ENCODE peak calls at places on chromosomes 2 and 18, in ten cellular contexts. One of them, this sample, is unnamed. For H3K4me1, the result is how much of the 10 kb centered on the place peaks cover.

GRCh38 chr2:151290467-151290866 is 999 bp upstream of the NMI start:
- DNase-seq in SK-N-SH: no peak
- DNase-seq in right lobe of liver: no peak
- DNase-seq in adrenal gland: no peak
- DNase-seq in heart left ventricle: no peak
- DNase-seq in body of pancreas: no peak
- DNase-seq in astrocyte: no peak
- DNase-seq in upper lobe of right lung: no peak
- DNase-seq in H9: no peak
- DNase-seq in upper lobe of left lung: no peak
- DNase-seq in this sample: no peak

GRCh38 chr18:46148810-46149209 is 44.6 kb downstream of the HAUS1 start:
- DNase-seq in SK-N-SH: peak
- DNase-seq in right lobe of liver: peak
- DNase-seq in adrenal gland: peak
- DNase-seq in heart left ventricle: no peak
- DNase-seq in body of pancreas: peak
- DNase-seq in astrocyte: peak
- DNase-seq in upper lobe of right lung: no peak
- DNase-seq in H9: peak
- DNase-seq in upper lobe of left lung: no peak
- DNase-seq in this sample: peak

GRCh38 chr2:54386993-54387590 is 69.0 kb upstream of the SPTBN1 start:
- DNase-seq in SK-N-SH: no peak
- DNase-seq in right lobe of liver: no peak
- DNase-seq in adrenal gland: peak
- DNase-seq in heart left ventricle: peak
- DNase-seq in body of pancreas: peak
- DNase-seq in astrocyte: peak
- DNase-seq in upper lobe of right lung: no peak
- DNase-seq in H9: no peak
- DNase-seq in upper lobe of left lung: no peak
- DNase-seq in this sample: peak

GRCh38 chr2:165837122-165837521 is 43.1 kb upstream of the GALNT3 start:
- DNase-seq in SK-N-SH: no peak
- DNase-seq in right lobe of liver: no peak
- DNase-seq in adrenal gland: no peak
- DNase-seq in heart left ventricle: no peak
- DNase-seq in body of pancreas: no peak
- DNase-seq in astrocyte: peak
- DNase-seq in upper lobe of right lung: no peak
- DNase-seq in H9: no peak
- DNase-seq in upper lobe of left lung: no peak
- DNase-seq in this sample: no peak

GRCh38 chr2:191835539-191836350 is 11.1 kb downstream of the CAVIN2 start:
- DNase-seq in SK-N-SH: no peak
- DNase-seq in right lobe of liver: no peak
- DNase-seq in adrenal gland: no peak
- DNase-seq in heart left ventricle: no peak
- DNase-seq in body of pancreas: no peak
- DNase-seq in astrocyte: peak
- DNase-seq in upper lobe of right lung: no peak
- DNase-seq in H9: peak
- DNase-seq in upper lobe of left lung: peak
- DNase-seq in this sample: no peak

GRCh38 chr2:63698825-63699548 is 110.2 kb downstream of the MDH1 start:
- DNase-seq in SK-N-SH: peak
- DNase-seq in right lobe of liver: peak
- DNase-seq in adrenal gland: peak
- DNase-seq in heart left ventricle: peak
- DNase-seq in body of pancreas: peak
- DNase-seq in astrocyte: peak
- DNase-seq in upper lobe of right lung: no peak
- DNase-seq in H9: peak
- DNase-seq in upper lobe of left lung: no peak
- DNase-seq in this sample: peak

GRCh38 chr2:165886487-165887146 is 67.0 kb downstream of the TTC21B start:
- DNase-seq in SK-N-SH: no peak
- DNase-seq in right lobe of liver: no peak
- DNase-seq in adrenal gland: no peak
- DNase-seq in heart left ventricle: no peak
- DNase-seq in body of pancreas: no peak
- DNase-seq in astrocyte: no peak
- DNase-seq in upper lobe of right lung: no peak
- DNase-seq in H9: no peak
- DNase-seq in upper lobe of left lung: no peak
- DNase-seq in this sample: no peak

GRCh38 chr2:99803846-99804245 is 314.0 kb upstream of the REV1 start:
- DNase-seq in SK-N-SH: no peak
- DNase-seq in right lobe of liver: no peak
- DNase-seq in adrenal gland: no peak
- DNase-seq in heart left ventricle: no peak
- DNase-seq in body of pancreas: no peak
- DNase-seq in astrocyte: no peak
- DNase-seq in upper lobe of right lung: no peak
- DNase-seq in H9: no peak
- DNase-seq in upper lobe of left lung: no peak
- DNase-seq in this sample: no peak

GRCh38 chr2:200369886-200370285 is 63.4 kb downstream of the SPATS2L start:
- DNase-seq in SK-N-SH: no peak
- DNase-seq in right lobe of liver: peak
- DNase-seq in adrenal gland: no peak
- DNase-seq in heart left ventricle: no peak
- DNase-seq in body of pancreas: no peak
- DNase-seq in astrocyte: no peak
- DNase-seq in upper lobe of right lung: peak
- DNase-seq in H9: no peak
- DNase-seq in upper lobe of left lung: no peak
- DNase-seq in this sample: no peak

GRCh38 chr2:65024149-65024829 is 31.9 kb upstream of the CEP68 start:
- DNase-seq in SK-N-SH: no peak
- DNase-seq in right lobe of liver: no peak
- DNase-seq in adrenal gland: no peak
- DNase-seq in heart left ventricle: no peak
- DNase-seq in body of pancreas: no peak
- DNase-seq in astrocyte: peak
- DNase-seq in upper lobe of right lung: no peak
- DNase-seq in H9: no peak
- DNase-seq in upper lobe of left lung: no peak
- DNase-seq in this sample: no peak

GRCh38 chr2:239459581-239459980 is 58.8 kb upstream of the HDAC4 start:
- DNase-seq in SK-N-SH: no peak
- DNase-seq in right lobe of liver: peak
- DNase-seq in adrenal gland: no peak
- DNase-seq in heart left ventricle: no peak
- DNase-seq in body of pancreas: no peak
- DNase-seq in astrocyte: no peak
- DNase-seq in upper lobe of right lung: peak
- DNase-seq in H9: peak
- DNase-seq in upper lobe of left lung: no peak
- DNase-seq in this sample: no peak

GRCh38 chr2:8003462-8004075 is 678.3 kb upstream of the ID2 start:
- DNase-seq in SK-N-SH: peak
- DNase-seq in right lobe of liver: no peak
- DNase-seq in adrenal gland: peak
- DNase-seq in heart left ventricle: peak
- DNase-seq in body of pancreas: peak
- DNase-seq in astrocyte: peak
- DNase-seq in upper lobe of right lung: no peak
- DNase-seq in H9: no peak
- DNase-seq in upper lobe of left lung: peak
- DNase-seq in this sample: peak

GRCh38 chr2:234863043-234863934 is 88.5 kb upstream of the SH3BP4 start:
- DNase-seq in SK-N-SH: no peak
- DNase-seq in right lobe of liver: peak
- DNase-seq in adrenal gland: peak
- DNase-seq in heart left ventricle: peak
- DNase-seq in body of pancreas: peak
- DNase-seq in astrocyte: peak
- DNase-seq in upper lobe of right lung: no peak
- DNase-seq in H9: no peak
- DNase-seq in upper lobe of left lung: no peak
- DNase-seq in this sample: no peak

DNA sequence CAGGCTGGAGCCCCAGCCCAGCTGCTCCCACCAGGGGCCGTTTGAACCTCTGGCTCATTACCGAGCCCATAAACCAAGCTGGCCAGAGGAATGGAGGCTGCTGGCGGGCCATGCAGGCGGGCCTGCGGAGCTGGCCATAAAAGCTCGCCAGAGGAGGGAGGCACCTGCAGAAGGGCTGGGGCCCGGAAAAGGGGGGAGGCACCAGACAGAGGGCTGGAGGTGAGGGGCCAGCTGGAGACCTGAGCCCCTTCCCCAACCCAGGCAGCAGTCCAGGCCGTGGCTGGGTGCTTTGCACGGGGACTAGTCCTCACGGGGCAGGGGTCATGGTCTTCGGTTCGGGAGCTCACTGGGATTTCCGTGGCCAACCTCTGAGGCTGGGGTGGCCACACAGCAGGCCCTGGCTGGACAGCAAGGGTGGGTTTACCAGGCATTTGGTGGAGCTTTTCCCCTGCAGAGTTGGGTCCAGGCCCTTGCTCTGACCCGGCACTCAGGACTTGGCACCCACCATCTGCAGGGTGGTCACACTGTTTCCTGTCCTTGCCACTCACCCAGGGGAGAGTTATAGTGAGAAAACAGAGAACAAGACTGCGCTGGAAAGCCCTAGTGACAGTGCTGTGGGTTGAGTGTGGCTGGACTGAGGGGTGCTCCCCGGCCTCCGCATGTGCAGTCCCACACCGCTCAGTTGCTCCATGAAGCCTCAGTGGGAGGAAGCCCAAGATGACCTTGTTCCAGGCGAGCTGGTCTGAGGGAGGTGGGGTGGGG is 219.5 kb downstream of the DYSF start:
- DNase-seq in SK-N-SH: peak
- DNase-seq in right lobe of liver: peak
- DNase-seq in adrenal gland: no peak
- DNase-seq in heart left ventricle: no peak
- DNase-seq in body of pancreas: no peak
- DNase-seq in astrocyte: no peak
- DNase-seq in upper lobe of right lung: peak
- DNase-seq in H9: peak
- DNase-seq in upper lobe of left lung: no peak
- DNase-seq in this sample: peak
- H3K27ac ChIP-seq in SK-N-SH: no peak
- H3K27ac ChIP-seq in right lobe of liver: no peak
- H3K27ac ChIP-seq in adrenal gland: no peak
- H3K27ac ChIP-seq in heart left ventricle: no peak
- H3K27ac ChIP-seq in body of pancreas: no peak
- H3K27ac ChIP-seq in astrocyte: no peak
- H3K27ac ChIP-seq in upper lobe of right lung: no peak
- H3K27ac ChIP-seq in H9: no peak
- H3K27ac ChIP-seq in upper lobe of left lung: no peak
- H3K27ac ChIP-seq in this sample: no peak

GRCh38 chr2:9768388-9768787 is 74.9 kb upstream of the TAF1B start:
- DNase-seq in SK-N-SH: no peak
- DNase-seq in right lobe of liver: no peak
- DNase-seq in adrenal gland: peak
- DNase-seq in heart left ventricle: no peak
- DNase-seq in body of pancreas: peak
- DNase-seq in astrocyte: no peak
- DNase-seq in upper lobe of right lung: no peak
- DNase-seq in H9: peak
- DNase-seq in upper lobe of left lung: no peak
- DNase-seq in this sample: no peak
- TF ChIP-seq CTCF in SK-N-SH: no peak
- TF ChIP-seq CTCF in right lobe of liver: no peak
- TF ChIP-seq CTCF in adrenal gland: peak
- TF ChIP-seq CTCF in heart left ventricle: peak
- TF ChIP-seq CTCF in body of pancreas: peak
- TF ChIP-seq CTCF in astrocyte: peak
- TF ChIP-seq CTCF in upper lobe of right lung: no peak
- TF ChIP-seq CTCF in H9: peak
- TF ChIP-seq CTCF in upper lobe of left lung: no peak
- TF ChIP-seq CTCF in this sample: no peak

GRCh38 chr2:24451805-24452498 is 39.1 kb upstream of the NCOA1 start:
- DNase-seq in SK-N-SH: no peak
- DNase-seq in right lobe of liver: no peak
- DNase-seq in adrenal gland: no peak
- DNase-seq in heart left ventricle: no peak
- DNase-seq in body of pancreas: no peak
- DNase-seq in astrocyte: no peak
- DNase-seq in upper lobe of right lung: no peak
- DNase-seq in H9: no peak
- DNase-seq in upper lobe of left lung: no peak
- DNase-seq in this sample: no peak
- H3K4me1 ChIP-seq in SK-N-SH: under half
- H3K4me1 ChIP-seq in right lobe of liver: under half
- H3K4me1 ChIP-seq in adrenal gland: under half
- H3K4me1 ChIP-seq in heart left ventricle: under half
- H3K4me1 ChIP-seq in body of pancreas: under half
- H3K4me1 ChIP-seq in astrocyte: under half
- H3K4me1 ChIP-seq in upper lobe of right lung: under half
- H3K4me1 ChIP-seq in H9: under half
- H3K4me1 ChIP-seq in upper lobe of left lung: under half
- H3K4me1 ChIP-seq in this sample: under half

GRCh38 chr2:236888766-236889035 is 197.0 kb upstream of the COPS8 start:
- DNase-seq in SK-N-SH: no peak
- DNase-seq in right lobe of liver: no peak
- DNase-seq in adrenal gland: no peak
- DNase-seq in heart left ventricle: no peak
- DNase-seq in body of pancreas: no peak
- DNase-seq in astrocyte: no peak
- DNase-seq in upper lobe of right lung: no peak
- DNase-seq in H9: no peak
- DNase-seq in upper lobe of left lung: no peak
- DNase-seq in this sample: no peak

GRCh38 chr2:236887519-236887918 is 198.2 kb upstream of the COPS8 start:
- DNase-seq in SK-N-SH: no peak
- DNase-seq in right lobe of liver: no peak
- DNase-seq in adrenal gland: no peak
- DNase-seq in heart left ventricle: peak
- DNase-seq in body of pancreas: no peak
- DNase-seq in astrocyte: peak
- DNase-seq in upper lobe of right lung: no peak
- DNase-seq in H9: no peak
- DNase-seq in upper lobe of left lung: no peak
- DNase-seq in this sample: no peak

GRCh38 chr2:236889081-236889780 is 196.5 kb upstream of the COPS8 start:
- DNase-seq in SK-N-SH: no peak
- DNase-seq in right lobe of liver: no peak
- DNase-seq in adrenal gland: peak
- DNase-seq in heart left ventricle: no peak
- DNase-seq in body of pancreas: peak
- DNase-seq in astrocyte: no peak
- DNase-seq in upper lobe of right lung: no peak
- DNase-seq in H9: no peak
- DNase-seq in upper lobe of left lung: no peak
- DNase-seq in this sample: no peak

GRCh38 chr2:236889791-236890704 is 195.6 kb upstream of the COPS8 start:
- DNase-seq in SK-N-SH: no peak
- DNase-seq in right lobe of liver: no peak
- DNase-seq in adrenal gland: no peak
- DNase-seq in heart left ventricle: no peak
- DNase-seq in body of pancreas: no peak
- DNase-seq in astrocyte: no peak
- DNase-seq in upper lobe of right lung: no peak
- DNase-seq in H9: no peak
- DNase-seq in upper lobe of left lung: peak
- DNase-seq in this sample: no peak

GRCh38 chr2:236887953-236888765 is 197.5 kb upstream of the COPS8 start:
- DNase-seq in SK-N-SH: no peak
- DNase-seq in right lobe of liver: no peak
- DNase-seq in adrenal gland: no peak
- DNase-seq in heart left ventricle: no peak
- DNase-seq in body of pancreas: no peak
- DNase-seq in astrocyte: no peak
- DNase-seq in upper lobe of right lung: no peak
- DNase-seq in H9: no peak
- DNase-seq in upper lobe of left lung: peak
- DNase-seq in this sample: no peak
- H3K27ac ChIP-seq in SK-N-SH: peak
- H3K27ac ChIP-seq in right lobe of liver: peak
- H3K27ac ChIP-seq in adrenal gland: peak
- H3K27ac ChIP-seq in heart left ventricle: peak
- H3K27ac ChIP-seq in body of pancreas: peak
- H3K27ac ChIP-seq in astrocyte: peak
- H3K27ac ChIP-seq in upper lobe of right lung: peak
- H3K27ac ChIP-seq in H9: no peak
- H3K27ac ChIP-seq in upper lobe of left lung: peak
- H3K27ac ChIP-seq in this sample: peak